ENCODE peak calls at places on chromosomes 7 and 10, in five cellular contexts. One of them, this sample, is unnamed. For H3K36me3, the result is how much of the 10 kb centered on the place peaks cover.

GRCh38 chr10:86751477-86751876 is 4.9 kb upstream of the BMPR1A start:
- DNase-seq in heart left ventricle: no peak
- DNase-seq in IMR-90: no peak
- DNase-seq in colonic mucosa: no peak
- DNase-seq in lower lobe of right lung: no peak
- DNase-seq in this sample: no peak

GRCh38 chr10:25745976-25746375 is 188.1 kb upstream of the MYO3A start:
- DNase-seq in heart left ventricle: no peak
- DNase-seq in IMR-90: no peak
- DNase-seq in colonic mucosa: no peak
- DNase-seq in lower lobe of right lung: no peak
- DNase-seq in this sample: no peak

GRCh38 chr10:81873932-81874816 is 820 bp upstream of the NRG3 start:
- DNase-seq in heart left ventricle: peak
- DNase-seq in IMR-90: no peak
- DNase-seq in colonic mucosa: peak
- DNase-seq in lower lobe of right lung: peak
- DNase-seq in this sample: no peak

GRCh38 chr7:155459867-155460461 is 2.0 kb downstream of the EN2 start:
- DNase-seq in heart left ventricle: no peak
- DNase-seq in IMR-90: no peak
- DNase-seq in colonic mucosa: no peak
- DNase-seq in lower lobe of right lung: no peak
- DNase-seq in this sample: no peak

GRCh38 chr7:12712236-12712635 is 24.8 kb downstream of the ARL4A start:
- DNase-seq in heart left ventricle: no peak
- DNase-seq in IMR-90: no peak
- DNase-seq in colonic mucosa: no peak
- DNase-seq in lower lobe of right lung: no peak
- DNase-seq in this sample: no peak

GRCh38 chr10:74753295-74754211 is 72.8 kb upstream of the KAT6B start:
- DNase-seq in heart left ventricle: no peak
- DNase-seq in IMR-90: peak
- DNase-seq in colonic mucosa: no peak
- DNase-seq in lower lobe of right lung: peak
- DNase-seq in this sample: peak

GRCh38 chr7:120055300-120055699 is 217.7 kb upstream of the KCND2 start:
- DNase-seq in heart left ventricle: no peak
- DNase-seq in IMR-90: peak
- DNase-seq in colonic mucosa: no peak
- DNase-seq in lower lobe of right lung: no peak
- DNase-seq in this sample: no peak

GRCh38 chr7:139661043-139661440 is 116.8 kb downstream of the HIPK2 start:
- DNase-seq in heart left ventricle: no peak
- DNase-seq in IMR-90: no peak
- DNase-seq in colonic mucosa: no peak
- DNase-seq in lower lobe of right lung: no peak
- DNase-seq in this sample: no peak

GRCh38 chr10:47261121-47261520 is 38.9 kb upstream of the GDF10 start:
- DNase-seq in heart left ventricle: no peak
- DNase-seq in IMR-90: no peak
- DNase-seq in colonic mucosa: no peak
- DNase-seq in lower lobe of right lung: no peak
- DNase-seq in this sample: no peak
- H3K4me3 ChIP-seq in heart left ventricle: no peak
- H3K4me3 ChIP-seq in IMR-90: no peak
- H3K4me3 ChIP-seq in colonic mucosa: no peak
- H3K4me3 ChIP-seq in lower lobe of right lung: no peak
- H3K4me3 ChIP-seq in this sample: no peak

GRCh38 chr7:158655507-158655906 is 49.1 kb downstream of the NCAPG2 start:
- DNase-seq in heart left ventricle: no peak
- DNase-seq in IMR-90: no peak
- DNase-seq in colonic mucosa: no peak
- DNase-seq in lower lobe of right lung: no peak
- DNase-seq in this sample: no peak
- H3K36me3 ChIP-seq in heart left ventricle: under half
- H3K36me3 ChIP-seq in IMR-90: under half
- H3K36me3 ChIP-seq in colonic mucosa: under half
- H3K36me3 ChIP-seq in lower lobe of right lung: under half
- H3K36me3 ChIP-seq in this sample: under half

GRCh38 chr10:118832242-118832651 is 77.5 kb upstream of the CACUL1 start:
- DNase-seq in heart left ventricle: peak
- DNase-seq in IMR-90: peak
- DNase-seq in colonic mucosa: peak
- DNase-seq in lower lobe of right lung: peak
- DNase-seq in this sample: no peak

GRCh38 chr10:118840071-118840775 is 85.5 kb upstream of the CACUL1 start:
- DNase-seq in heart left ventricle: no peak
- DNase-seq in IMR-90: no peak
- DNase-seq in colonic mucosa: no peak
- DNase-seq in lower lobe of right lung: no peak
- DNase-seq in this sample: no peak

GRCh38 chr10:118838364-118838763 is 83.6 kb upstream of the CACUL1 start:
- DNase-seq in heart left ventricle: no peak
- DNase-seq in IMR-90: no peak
- DNase-seq in colonic mucosa: no peak
- DNase-seq in lower lobe of right lung: no peak
- DNase-seq in this sample: no peak

GRCh38 chr10:118839348-118839747 is 84.6 kb upstream of the CACUL1 start:
- DNase-seq in heart left ventricle: no peak
- DNase-seq in IMR-90: no peak
- DNase-seq in colonic mucosa: no peak
- DNase-seq in lower lobe of right lung: no peak
- DNase-seq in this sample: no peak

GRCh38 chr10:118835682-118836326 is 81.0 kb upstream of the CACUL1 start:
- DNase-seq in heart left ventricle: no peak
- DNase-seq in IMR-90: no peak
- DNase-seq in colonic mucosa: peak
- DNase-seq in lower lobe of right lung: no peak
- DNase-seq in this sample: no peak
- TF ChIP-seq CTCF in heart left ventricle: no peak
- TF ChIP-seq CTCF in IMR-90: no peak
- TF ChIP-seq CTCF in colonic mucosa: no peak
- TF ChIP-seq CTCF in lower lobe of right lung: no peak
- TF ChIP-seq CTCF in this sample: no peak

GRCh38 chr7:27607210-27607606 is 55.5 kb downstream of the HIBADH start:
- DNase-seq in heart left ventricle: no peak
- DNase-seq in IMR-90: no peak
- DNase-seq in colonic mucosa: no peak
- DNase-seq in lower lobe of right lung: no peak
- DNase-seq in this sample: no peak
- H3K4me3 ChIP-seq in heart left ventricle: no peak
- H3K4me3 ChIP-seq in IMR-90: no peak
- H3K4me3 ChIP-seq in colonic mucosa: no peak
- H3K4me3 ChIP-seq in lower lobe of right lung: no peak
- H3K4me3 ChIP-seq in this sample: no peak

GRCh38 chr10:49527850-49528249 is 11.1 kb downstream of the ERCC6 start:
- DNase-seq in heart left ventricle: no peak
- DNase-seq in IMR-90: no peak
- DNase-seq in colonic mucosa: no peak
- DNase-seq in lower lobe of right lung: no peak
- DNase-seq in this sample: no peak

GRCh38 chr10:49528977-49529506 is 9.9 kb downstream of the ERCC6 start:
- DNase-seq in heart left ventricle: no peak
- DNase-seq in IMR-90: no peak
- DNase-seq in colonic mucosa: no peak
- DNase-seq in lower lobe of right lung: no peak
- DNase-seq in this sample: no peak

GRCh38 chr10:49524496-49524895 is 14.4 kb downstream of the ERCC6 start:
- DNase-seq in heart left ventricle: no peak
- DNase-seq in IMR-90: no peak
- DNase-seq in colonic mucosa: no peak
- DNase-seq in lower lobe of right lung: no peak
- DNase-seq in this sample: no peak

GRCh38 chr10:49526624-49527023 is 12.3 kb downstream of the ERCC6 start:
- DNase-seq in heart left ventricle: no peak
- DNase-seq in IMR-90: no peak
- DNase-seq in colonic mucosa: no peak
- DNase-seq in lower lobe of right lung: no peak
- DNase-seq in this sample: peak

GRCh38 chr10:49527061-49527460 is 11.9 kb downstream of the ERCC6 start:
- DNase-seq in heart left ventricle: no peak
- DNase-seq in IMR-90: no peak
- DNase-seq in colonic mucosa: no peak
- DNase-seq in lower lobe of right lung: no peak
- DNase-seq in this sample: no peak
- H3K36me3 ChIP-seq in heart left ventricle: half or more
- H3K36me3 ChIP-seq in IMR-90: under half
- H3K36me3 ChIP-seq in colonic mucosa: under half
- H3K36me3 ChIP-seq in lower lobe of right lung: half or more
- H3K36me3 ChIP-seq in this sample: under half

GRCh38 chr7:134703781-134704180 is 57.1 kb downstream of the BPGM start:
- DNase-seq in heart left ventricle: no peak
- DNase-seq in IMR-90: peak
- DNase-seq in colonic mucosa: no peak
- DNase-seq in lower lobe of right lung: no peak
- DNase-seq in this sample: no peak
- TF ChIP-seq CTCF in heart left ventricle: no peak
- TF ChIP-seq CTCF in IMR-90: no peak
- TF ChIP-seq CTCF in colonic mucosa: no peak
- TF ChIP-seq CTCF in lower lobe of right lung: no peak
- TF ChIP-seq CTCF in this sample: no peak

GRCh38 chr7:157021893-157022680 is 11.6 kb upstream of the MNX1 start:
- DNase-seq in heart left ventricle: no peak
- DNase-seq in IMR-90: no peak
- DNase-seq in colonic mucosa: no peak
- DNase-seq in lower lobe of right lung: no peak
- DNase-seq in this sample: no peak
- H3K4me3 ChIP-seq in heart left ventricle: no peak
- H3K4me3 ChIP-seq in IMR-90: no peak
- H3K4me3 ChIP-seq in colonic mucosa: no peak
- H3K4me3 ChIP-seq in lower lobe of right lung: no peak
- H3K4me3 ChIP-seq in this sample: no peak

GRCh38 chr7:37109853-37110252 is 338.8 kb downstream of the ELMO1 start:
- DNase-seq in heart left ventricle: no peak
- DNase-seq in IMR-90: no peak
- DNase-seq in colonic mucosa: no peak
- DNase-seq in lower lobe of right lung: no peak
- DNase-seq in this sample: no peak

GRCh38 chr7:37107047-37107446 is 341.6 kb downstream of the ELMO1 start:
- DNase-seq in heart left ventricle: no peak
- DNase-seq in IMR-90: no peak
- DNase-seq in colonic mucosa: no peak
- DNase-seq in lower lobe of right lung: no peak
- DNase-seq in this sample: no peak

GRCh38 chr7:37110641-37111421 is 337.8 kb downstream of the ELMO1 start:
- DNase-seq in heart left ventricle: no peak
- DNase-seq in IMR-90: no peak
- DNase-seq in colonic mucosa: no peak
- DNase-seq in lower lobe of right lung: no peak
- DNase-seq in this sample: no peak

GRCh38 chr7:37108615-37109014 is 340.0 kb downstream of the ELMO1 start:
- DNase-seq in heart left ventricle: no peak
- DNase-seq in IMR-90: no peak
- DNase-seq in colonic mucosa: no peak
- DNase-seq in lower lobe of right lung: no peak
- DNase-seq in this sample: no peak

DNA sequence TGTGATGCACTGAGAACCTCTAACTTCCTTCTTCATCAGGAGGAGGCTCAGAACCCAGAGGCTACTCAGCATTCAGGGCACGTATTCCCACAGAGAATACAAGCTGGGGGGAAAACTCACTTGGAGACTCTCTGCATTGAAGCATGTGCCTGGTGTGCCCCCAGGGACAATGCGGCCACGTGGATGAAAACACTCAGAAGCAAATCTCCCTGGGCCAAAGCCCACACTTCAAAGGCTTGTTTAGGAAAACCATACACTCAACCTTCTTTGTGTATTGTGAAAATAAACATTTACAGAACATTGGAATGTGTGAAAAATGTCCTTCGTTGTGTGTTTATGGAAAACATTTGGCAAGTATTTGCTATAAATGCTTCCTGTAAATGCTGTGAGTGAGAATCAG is 339.6 kb downstream of the ELMO1 start:
- DNase-seq in heart left ventricle: no peak
- DNase-seq in IMR-90: no peak
- DNase-seq in colonic mucosa: no peak
- DNase-seq in lower lobe of right lung: no peak
- DNase-seq in this sample: no peak
- H3K36me3 ChIP-seq in heart left ventricle: under half
- H3K36me3 ChIP-seq in IMR-90: under half
- H3K36me3 ChIP-seq in colonic mucosa: under half
- H3K36me3 ChIP-seq in lower lobe of right lung: under half
- H3K36me3 ChIP-seq in this sample: under half

DNA sequence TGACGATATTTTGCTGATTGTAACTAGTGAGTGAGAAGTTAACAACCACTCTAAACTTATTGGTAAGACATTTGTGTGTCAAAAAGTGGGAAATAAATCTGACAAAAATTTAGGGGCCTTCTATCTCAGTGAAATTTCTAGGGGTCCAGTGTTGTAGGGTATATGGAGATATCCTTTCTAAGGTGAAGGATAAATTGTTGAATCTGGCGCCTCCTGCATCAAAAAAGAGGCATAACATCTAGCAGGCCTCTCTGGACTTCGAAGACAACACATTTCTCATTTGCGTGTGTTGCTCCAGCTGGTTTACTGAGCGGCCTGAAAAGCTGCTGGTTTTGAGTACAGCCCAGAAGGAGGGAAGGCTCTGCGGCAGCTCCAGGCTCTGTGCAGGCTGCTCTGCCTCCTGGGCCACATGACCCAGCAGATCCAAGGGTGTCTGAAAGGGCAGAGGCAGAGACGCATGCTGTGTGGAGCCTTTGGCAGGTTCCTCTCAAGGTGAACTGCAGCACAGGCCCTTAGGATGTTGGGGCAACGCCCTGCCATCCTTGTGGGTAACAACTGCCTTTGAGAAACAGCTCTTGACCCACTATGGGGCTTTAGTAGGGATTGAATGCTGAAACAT is 72.4 kb downstream of the LMBR1 start:
- DNase-seq in heart left ventricle: no peak
- DNase-seq in IMR-90: no peak
- DNase-seq in colonic mucosa: no peak
- DNase-seq in lower lobe of right lung: no peak
- DNase-seq in this sample: no peak
- TF ChIP-seq CTCF in heart left ventricle: no peak
- TF ChIP-seq CTCF in IMR-90: peak
- TF ChIP-seq CTCF in colonic mucosa: no peak
- TF ChIP-seq CTCF in lower lobe of right lung: no peak
- TF ChIP-seq CTCF in this sample: no peak

This sample was measured in BJ.